ENCODE peak calls at places on chromosome 9, in nine cellular contexts. One of them, this sample, is unnamed.

GRCh38 chr9:70413427-70413797 is 1.0 kb downstream of the KLF9 start:
- DNase-seq in keratinocyte: no peak
- DNase-seq in DMS 273 treated with DMSO at 0.1 percent for 48 hours: peak
- DNase-seq in epithelial cell of proximal tubule: no peak
- DNase-seq in HFFc6: no peak
- DNase-seq in osteoblast: peak
- DNase-seq in fibroblast of mammary gland: no peak
- DNase-seq in glomerular endothelial cell: no peak
- DNase-seq in stimulated activated CD4-positive, alpha-beta T cell treated with anti-CD3 and anti-CD28 coated beads, Interleukin-1b, Interleukin-23, amount 100 ng/mL, for 24 hours: peak
- DNase-seq in this sample: no peak

GRCh38 chr9:98523231-98523901 is 185.4 kb downstream of the GABBR2 start:
- DNase-seq in DMS 273 treated with DMSO at 0.1 percent for 48 hours: no peak
- DNase-seq in fibroblast of mammary gland: peak
- DNase-seq in osteoblast: peak
- DNase-seq in keratinocyte: no peak
- DNase-seq in glomerular endothelial cell: peak
- DNase-seq in HFFc6: peak
- DNase-seq in epithelial cell of proximal tubule: no peak
- DNase-seq in stimulated activated CD4-positive, alpha-beta T cell treated with anti-CD3 and anti-CD28 coated beads, Interleukin-1b, Interleukin-23, amount 100 ng/mL, for 24 hours: no peak
- DNase-seq in this sample: no peak

GRCh38 chr9:27471789-27472585 is 52.1 kb upstream of the IFNK start:
- DNase-seq in stimulated activated CD4-positive, alpha-beta T cell treated with anti-CD3 and anti-CD28 coated beads, Interleukin-1b, Interleukin-23, amount 100 ng/mL, for 24 hours: no peak
- DNase-seq in epithelial cell of proximal tubule: no peak
- DNase-seq in keratinocyte: no peak
- DNase-seq in osteoblast: no peak
- DNase-seq in fibroblast of mammary gland: peak
- DNase-seq in glomerular endothelial cell: no peak
- DNase-seq in DMS 273 treated with DMSO at 0.1 percent for 48 hours: peak
- DNase-seq in HFFc6: no peak
- DNase-seq in this sample: no peak

GRCh38 chr9:122053546-122053945 is 39.6 kb downstream of the TTLL11 start:
- DNase-seq in osteoblast: no peak
- DNase-seq in DMS 273 treated with DMSO at 0.1 percent for 48 hours: no peak
- DNase-seq in glomerular endothelial cell: no peak
- DNase-seq in HFFc6: no peak
- DNase-seq in stimulated activated CD4-positive, alpha-beta T cell treated with anti-CD3 and anti-CD28 coated beads, Interleukin-1b, Interleukin-23, amount 100 ng/mL, for 24 hours: no peak
- DNase-seq in epithelial cell of proximal tubule: no peak
- DNase-seq in keratinocyte: no peak
- DNase-seq in fibroblast of mammary gland: no peak
- DNase-seq in this sample: no peak

GRCh38 chr9:77707696-77708095 is 59.6 kb upstream of the GNA14 start:
- DNase-seq in glomerular endothelial cell: peak
- DNase-seq in osteoblast: peak
- DNase-seq in DMS 273 treated with DMSO at 0.1 percent for 48 hours: no peak
- DNase-seq in HFFc6: peak
- DNase-seq in stimulated activated CD4-positive, alpha-beta T cell treated with anti-CD3 and anti-CD28 coated beads, Interleukin-1b, Interleukin-23, amount 100 ng/mL, for 24 hours: no peak
- DNase-seq in fibroblast of mammary gland: peak
- DNase-seq in epithelial cell of proximal tubule: peak
- DNase-seq in keratinocyte: peak
- DNase-seq in this sample: no peak

GRCh38 chr9:121321039-121321503 is 49.0 kb downstream of the STOM start:
- DNase-seq in stimulated activated CD4-positive, alpha-beta T cell treated with anti-CD3 and anti-CD28 coated beads, Interleukin-1b, Interleukin-23, amount 100 ng/mL, for 24 hours: no peak
- DNase-seq in epithelial cell of proximal tubule: no peak
- DNase-seq in keratinocyte: no peak
- DNase-seq in DMS 273 treated with DMSO at 0.1 percent for 48 hours: no peak
- DNase-seq in fibroblast of mammary gland: no peak
- DNase-seq in HFFc6: no peak
- DNase-seq in osteoblast: no peak
- DNase-seq in glomerular endothelial cell: no peak
- DNase-seq in this sample: no peak

GRCh38 chr9:124665391-124666058 is 105.6 kb downstream of the NR6A1 start:
- DNase-seq in epithelial cell of proximal tubule: peak
- DNase-seq in fibroblast of mammary gland: peak
- DNase-seq in HFFc6: peak
- DNase-seq in keratinocyte: peak
- DNase-seq in DMS 273 treated with DMSO at 0.1 percent for 48 hours: no peak
- DNase-seq in stimulated activated CD4-positive, alpha-beta T cell treated with anti-CD3 and anti-CD28 coated beads, Interleukin-1b, Interleukin-23, amount 100 ng/mL, for 24 hours: no peak
- DNase-seq in glomerular endothelial cell: no peak
- DNase-seq in osteoblast: peak
- DNase-seq in this sample: no peak

GRCh38 chr9:134770972-134771971 is 109.3 kb upstream of the FCN2 start:
- DNase-seq in osteoblast: no peak
- DNase-seq in epithelial cell of proximal tubule: no peak
- DNase-seq in stimulated activated CD4-positive, alpha-beta T cell treated with anti-CD3 and anti-CD28 coated beads, Interleukin-1b, Interleukin-23, amount 100 ng/mL, for 24 hours: no peak
- DNase-seq in HFFc6: no peak
- DNase-seq in glomerular endothelial cell: no peak
- DNase-seq in keratinocyte: no peak
- DNase-seq in DMS 273 treated with DMSO at 0.1 percent for 48 hours: no peak
- DNase-seq in fibroblast of mammary gland: no peak
- DNase-seq in this sample: no peak

GRCh38 chr9:100219347-100219746 is 120.3 kb downstream of the INVS start:
- DNase-seq in HFFc6: no peak
- DNase-seq in epithelial cell of proximal tubule: no peak
- DNase-seq in stimulated activated CD4-positive, alpha-beta T cell treated with anti-CD3 and anti-CD28 coated beads, Interleukin-1b, Interleukin-23, amount 100 ng/mL, for 24 hours: no peak
- DNase-seq in glomerular endothelial cell: no peak
- DNase-seq in DMS 273 treated with DMSO at 0.1 percent for 48 hours: no peak
- DNase-seq in keratinocyte: no peak
- DNase-seq in osteoblast: no peak
- DNase-seq in fibroblast of mammary gland: no peak
- DNase-seq in this sample: no peak

GRCh38 chr9:34047864-34048729 is 590 bp downstream of the UBAP2 start:
- DNase-seq in stimulated activated CD4-positive, alpha-beta T cell treated with anti-CD3 and anti-CD28 coated beads, Interleukin-1b, Interleukin-23, amount 100 ng/mL, for 24 hours: peak
- DNase-seq in osteoblast: peak
- DNase-seq in DMS 273 treated with DMSO at 0.1 percent for 48 hours: peak
- DNase-seq in HFFc6: peak
- DNase-seq in fibroblast of mammary gland: peak
- DNase-seq in glomerular endothelial cell: no peak
- DNase-seq in keratinocyte: no peak
- DNase-seq in epithelial cell of proximal tubule: no peak
- DNase-seq in this sample: peak

GRCh38 chr9:33867747-33868429 is 50.9 kb downstream of the UBE2R2 start:
- DNase-seq in stimulated activated CD4-positive, alpha-beta T cell treated with anti-CD3 and anti-CD28 coated beads, Interleukin-1b, Interleukin-23, amount 100 ng/mL, for 24 hours: no peak
- DNase-seq in epithelial cell of proximal tubule: no peak
- DNase-seq in fibroblast of mammary gland: peak
- DNase-seq in glomerular endothelial cell: no peak
- DNase-seq in keratinocyte: no peak
- DNase-seq in HFFc6: peak
- DNase-seq in osteoblast: peak
- DNase-seq in DMS 273 treated with DMSO at 0.1 percent for 48 hours: no peak
- DNase-seq in this sample: no peak

GRCh38 chr9:89477395-89477794 is 20.5 kb downstream of the SEMA4D start:
- DNase-seq in DMS 273 treated with DMSO at 0.1 percent for 48 hours: no peak
- DNase-seq in osteoblast: no peak
- DNase-seq in glomerular endothelial cell: no peak
- DNase-seq in HFFc6: no peak
- DNase-seq in keratinocyte: no peak
- DNase-seq in epithelial cell of proximal tubule: no peak
- DNase-seq in fibroblast of mammary gland: no peak
- DNase-seq in stimulated activated CD4-positive, alpha-beta T cell treated with anti-CD3 and anti-CD28 coated beads, Interleukin-1b, Interleukin-23, amount 100 ng/mL, for 24 hours: no peak
- DNase-seq in this sample: no peak

GRCh38 chr9:28365020-28365640 is 791.8 kb upstream of the C9orf72 start:
- DNase-seq in keratinocyte: no peak
- DNase-seq in glomerular endothelial cell: no peak
- DNase-seq in osteoblast: no peak
- DNase-seq in DMS 273 treated with DMSO at 0.1 percent for 48 hours: no peak
- DNase-seq in fibroblast of mammary gland: peak
- DNase-seq in HFFc6: no peak
- DNase-seq in stimulated activated CD4-positive, alpha-beta T cell treated with anti-CD3 and anti-CD28 coated beads, Interleukin-1b, Interleukin-23, amount 100 ng/mL, for 24 hours: no peak
- DNase-seq in epithelial cell of proximal tubule: no peak
- DNase-seq in this sample: no peak

GRCh38 chr9:1759009-1759408 is 256.1 kb upstream of the SMARCA2 start:
- DNase-seq in osteoblast: no peak
- DNase-seq in keratinocyte: no peak
- DNase-seq in fibroblast of mammary gland: no peak
- DNase-seq in HFFc6: no peak
- DNase-seq in epithelial cell of proximal tubule: no peak
- DNase-seq in glomerular endothelial cell: no peak
- DNase-seq in DMS 273 treated with DMSO at 0.1 percent for 48 hours: no peak
- DNase-seq in stimulated activated CD4-positive, alpha-beta T cell treated with anti-CD3 and anti-CD28 coated beads, Interleukin-1b, Interleukin-23, amount 100 ng/mL, for 24 hours: no peak
- DNase-seq in this sample: no peak

GRCh38 chr9:108831496-108832178 is 24.1 kb downstream of the ACTL7B start:
- DNase-seq in HFFc6: no peak
- DNase-seq in DMS 273 treated with DMSO at 0.1 percent for 48 hours: no peak
- DNase-seq in osteoblast: no peak
- DNase-seq in keratinocyte: no peak
- DNase-seq in epithelial cell of proximal tubule: no peak
- DNase-seq in glomerular endothelial cell: no peak
- DNase-seq in stimulated activated CD4-positive, alpha-beta T cell treated with anti-CD3 and anti-CD28 coated beads, Interleukin-1b, Interleukin-23, amount 100 ng/mL, for 24 hours: no peak
- DNase-seq in fibroblast of mammary gland: no peak
- DNase-seq in this sample: no peak

GRCh38 chr9:100084734-100085133 is 14.1 kb downstream of the ERP44 start:
- DNase-seq in fibroblast of mammary gland: no peak
- DNase-seq in keratinocyte: no peak
- DNase-seq in osteoblast: no peak
- DNase-seq in DMS 273 treated with DMSO at 0.1 percent for 48 hours: no peak
- DNase-seq in stimulated activated CD4-positive, alpha-beta T cell treated with anti-CD3 and anti-CD28 coated beads, Interleukin-1b, Interleukin-23, amount 100 ng/mL, for 24 hours: no peak
- DNase-seq in glomerular endothelial cell: no peak
- DNase-seq in epithelial cell of proximal tubule: no peak
- DNase-seq in HFFc6: no peak
- DNase-seq in this sample: no peak

GRCh38 chr9:13002740-13003139 is 227.9 kb downstream of the LURAP1L start:
- DNase-seq in fibroblast of mammary gland: no peak
- DNase-seq in osteoblast: no peak
- DNase-seq in DMS 273 treated with DMSO at 0.1 percent for 48 hours: no peak
- DNase-seq in keratinocyte: no peak
- DNase-seq in HFFc6: no peak
- DNase-seq in glomerular endothelial cell: no peak
- DNase-seq in stimulated activated CD4-positive, alpha-beta T cell treated with anti-CD3 and anti-CD28 coated beads, Interleukin-1b, Interleukin-23, amount 100 ng/mL, for 24 hours: no peak
- DNase-seq in epithelial cell of proximal tubule: no peak
- DNase-seq in this sample: no peak

GRCh38 chr9:98101868-98102273 is 17.2 kb downstream of the TRIM14 start:
- DNase-seq in DMS 273 treated with DMSO at 0.1 percent for 48 hours: no peak
- DNase-seq in epithelial cell of proximal tubule: no peak
- DNase-seq in fibroblast of mammary gland: no peak
- DNase-seq in keratinocyte: no peak
- DNase-seq in HFFc6: no peak
- DNase-seq in stimulated activated CD4-positive, alpha-beta T cell treated with anti-CD3 and anti-CD28 coated beads, Interleukin-1b, Interleukin-23, amount 100 ng/mL, for 24 hours: peak
- DNase-seq in glomerular endothelial cell: no peak
- DNase-seq in osteoblast: no peak
- DNase-seq in this sample: no peak

GRCh38 chr9:96453625-96454024 is 3.7 kb downstream of the HABP4 start:
- DNase-seq in epithelial cell of proximal tubule: no peak
- DNase-seq in fibroblast of mammary gland: peak
- DNase-seq in stimulated activated CD4-positive, alpha-beta T cell treated with anti-CD3 and anti-CD28 coated beads, Interleukin-1b, Interleukin-23, amount 100 ng/mL, for 24 hours: no peak
- DNase-seq in keratinocyte: no peak
- DNase-seq in DMS 273 treated with DMSO at 0.1 percent for 48 hours: no peak
- DNase-seq in HFFc6: peak
- DNase-seq in glomerular endothelial cell: no peak
- DNase-seq in osteoblast: peak
- DNase-seq in this sample: peak

GRCh38 chr9:91059713-91060112 is 258.1 kb downstream of the SYK start:
- DNase-seq in DMS 273 treated with DMSO at 0.1 percent for 48 hours: no peak
- DNase-seq in fibroblast of mammary gland: peak
- DNase-seq in epithelial cell of proximal tubule: no peak
- DNase-seq in osteoblast: no peak
- DNase-seq in HFFc6: peak
- DNase-seq in stimulated activated CD4-positive, alpha-beta T cell treated with anti-CD3 and anti-CD28 coated beads, Interleukin-1b, Interleukin-23, amount 100 ng/mL, for 24 hours: no peak
- DNase-seq in glomerular endothelial cell: no peak
- DNase-seq in keratinocyte: no peak
- DNase-seq in this sample: no peak

GRCh38 chr9:124906966-124907365 is 33.9 kb downstream of the GOLGA1 start:
- DNase-seq in keratinocyte: no peak
- DNase-seq in HFFc6: no peak
- DNase-seq in epithelial cell of proximal tubule: no peak
- DNase-seq in stimulated activated CD4-positive, alpha-beta T cell treated with anti-CD3 and anti-CD28 coated beads, Interleukin-1b, Interleukin-23, amount 100 ng/mL, for 24 hours: no peak
- DNase-seq in DMS 273 treated with DMSO at 0.1 percent for 48 hours: no peak
- DNase-seq in glomerular endothelial cell: no peak
- DNase-seq in fibroblast of mammary gland: no peak
- DNase-seq in osteoblast: no peak
- DNase-seq in this sample: no peak

GRCh38 chr9:34126207-34127034 is at the start of gene DCAF12:
- DNase-seq in glomerular endothelial cell: peak
- DNase-seq in fibroblast of mammary gland: peak
- DNase-seq in epithelial cell of proximal tubule: no peak
- DNase-seq in osteoblast: peak
- DNase-seq in HFFc6: peak
- DNase-seq in DMS 273 treated with DMSO at 0.1 percent for 48 hours: peak
- DNase-seq in keratinocyte: peak
- DNase-seq in stimulated activated CD4-positive, alpha-beta T cell treated with anti-CD3 and anti-CD28 coated beads, Interleukin-1b, Interleukin-23, amount 100 ng/mL, for 24 hours: peak
- DNase-seq in this sample: peak

GRCh38 chr9:119280740-119281485 is 88.3 kb downstream of the BRINP1 start:
- DNase-seq in stimulated activated CD4-positive, alpha-beta T cell treated with anti-CD3 and anti-CD28 coated beads, Interleukin-1b, Interleukin-23, amount 100 ng/mL, for 24 hours: no peak
- DNase-seq in keratinocyte: no peak
- DNase-seq in glomerular endothelial cell: no peak
- DNase-seq in DMS 273 treated with DMSO at 0.1 percent for 48 hours: no peak
- DNase-seq in fibroblast of mammary gland: no peak
- DNase-seq in osteoblast: no peak
- DNase-seq in epithelial cell of proximal tubule: no peak
- DNase-seq in HFFc6: no peak
- DNase-seq in this sample: no peak

GRCh38 chr9:137026828-137027227 is 1.2 kb downstream of the ABCA2 start:
- DNase-seq in epithelial cell of proximal tubule: no peak
- DNase-seq in stimulated activated CD4-positive, alpha-beta T cell treated with anti-CD3 and anti-CD28 coated beads, Interleukin-1b, Interleukin-23, amount 100 ng/mL, for 24 hours: no peak
- DNase-seq in osteoblast: no peak
- DNase-seq in DMS 273 treated with DMSO at 0.1 percent for 48 hours: no peak
- DNase-seq in glomerular endothelial cell: no peak
- DNase-seq in fibroblast of mammary gland: no peak
- DNase-seq in HFFc6: no peak
- DNase-seq in keratinocyte: no peak
- DNase-seq in this sample: no peak

GRCh38 chr9:79222483-79222882 is 349.3 kb upstream of the TLE4 start:
- DNase-seq in keratinocyte: peak
- DNase-seq in epithelial cell of proximal tubule: no peak
- DNase-seq in HFFc6: no peak
- DNase-seq in osteoblast: no peak
- DNase-seq in glomerular endothelial cell: no peak
- DNase-seq in stimulated activated CD4-positive, alpha-beta T cell treated with anti-CD3 and anti-CD28 coated beads, Interleukin-1b, Interleukin-23, amount 100 ng/mL, for 24 hours: no peak
- DNase-seq in fibroblast of mammary gland: no peak
- DNase-seq in DMS 273 treated with DMSO at 0.1 percent for 48 hours: no peak
- DNase-seq in this sample: no peak

GRCh38 chr9:123637940-123638634 is 282.1 kb downstream of the CRB2 start:
- DNase-seq in HFFc6: no peak
- DNase-seq in glomerular endothelial cell: no peak
- DNase-seq in DMS 273 treated with DMSO at 0.1 percent for 48 hours: no peak
- DNase-seq in osteoblast: peak
- DNase-seq in fibroblast of mammary gland: no peak
- DNase-seq in keratinocyte: no peak
- DNase-seq in epithelial cell of proximal tubule: peak
- DNase-seq in stimulated activated CD4-positive, alpha-beta T cell treated with anti-CD3 and anti-CD28 coated beads, Interleukin-1b, Interleukin-23, amount 100 ng/mL, for 24 hours: no peak
- DNase-seq in this sample: no peak

GRCh38 chr9:115209601-115210306 is 91.8 kb upstream of the TNC start:
- DNase-seq in HFFc6: peak
- DNase-seq in epithelial cell of proximal tubule: peak
- DNase-seq in stimulated activated CD4-positive, alpha-beta T cell treated with anti-CD3 and anti-CD28 coated beads, Interleukin-1b, Interleukin-23, amount 100 ng/mL, for 24 hours: no peak
- DNase-seq in fibroblast of mammary gland: peak
- DNase-seq in glomerular endothelial cell: no peak
- DNase-seq in DMS 273 treated with DMSO at 0.1 percent for 48 hours: no peak
- DNase-seq in osteoblast: no peak
- DNase-seq in keratinocyte: peak
- DNase-seq in this sample: no peak

GRCh38 chr9:120900821-120901220 is 23.8 kb upstream of the PHF19 start:
- DNase-seq in keratinocyte: no peak
- DNase-seq in glomerular endothelial cell: no peak
- DNase-seq in stimulated activated CD4-positive, alpha-beta T cell treated with anti-CD3 and anti-CD28 coated beads, Interleukin-1b, Interleukin-23, amount 100 ng/mL, for 24 hours: no peak
- DNase-seq in osteoblast: no peak
- DNase-seq in DMS 273 treated with DMSO at 0.1 percent for 48 hours: no peak
- DNase-seq in fibroblast of mammary gland: no peak
- DNase-seq in epithelial cell of proximal tubule: no peak
- DNase-seq in HFFc6: no peak
- DNase-seq in this sample: no peak

GRCh38 chr9:23636199-23636598 is 189.8 kb downstream of the ELAVL2 start:
- DNase-seq in glomerular endothelial cell: no peak
- DNase-seq in osteoblast: no peak
- DNase-seq in keratinocyte: no peak
- DNase-seq in epithelial cell of proximal tubule: no peak
- DNase-seq in DMS 273 treated with DMSO at 0.1 percent for 48 hours: no peak
- DNase-seq in stimulated activated CD4-positive, alpha-beta T cell treated with anti-CD3 and anti-CD28 coated beads, Interleukin-1b, Interleukin-23, amount 100 ng/mL, for 24 hours: no peak
- DNase-seq in fibroblast of mammary gland: no peak
- DNase-seq in HFFc6: no peak
- DNase-seq in this sample: no peak

GRCh38 chr9:89137548-89138462 is 40.8 kb downstream of the SHC3 start:
- DNase-seq in fibroblast of mammary gland: peak
- DNase-seq in osteoblast: no peak
- DNase-seq in stimulated activated CD4-positive, alpha-beta T cell treated with anti-CD3 and anti-CD28 coated beads, Interleukin-1b, Interleukin-23, amount 100 ng/mL, for 24 hours: no peak
- DNase-seq in HFFc6: peak
- DNase-seq in DMS 273 treated with DMSO at 0.1 percent for 48 hours: no peak
- DNase-seq in epithelial cell of proximal tubule: peak
- DNase-seq in keratinocyte: peak
- DNase-seq in glomerular endothelial cell: no peak
- DNase-seq in this sample: no peak

GRCh38 chr9:107750741-107751521 is 261.4 kb upstream of the KLF4 start:
- DNase-seq in stimulated activated CD4-positive, alpha-beta T cell treated with anti-CD3 and anti-CD28 coated beads, Interleukin-1b, Interleukin-23, amount 100 ng/mL, for 24 hours: no peak
- DNase-seq in fibroblast of mammary gland: peak
- DNase-seq in glomerular endothelial cell: peak
- DNase-seq in keratinocyte: peak
- DNase-seq in epithelial cell of proximal tubule: peak
- DNase-seq in DMS 273 treated with DMSO at 0.1 percent for 48 hours: no peak
- DNase-seq in HFFc6: peak
- DNase-seq in osteoblast: peak
- DNase-seq in this sample: no peak